ENCODE peak calls at places on chromosomes 11 and 22, in seven cellular contexts. D, K, M, Q, E, V and N are unnamed samples.

GRCh38 chr11:34624069-34624468 is 3.2 kb downstream of the EHF start:
- DNase-seq in D (no peak), K (peak), M (peak), Q (no peak), E (peak), V (no peak), N (no peak)

GRCh38 chr11:128481135-128481534 is 106.2 kb downstream of the ETS1 start:
- DNase-seq in D (no peak), K (no peak), M (no peak), Q (no peak), E (no peak), V (no peak), N (no peak)

GRCh38 chr11:128550261-128550821 is 37.0 kb downstream of the ETS1 start:
- DNase-seq in D (no peak), K (no peak), M (peak), Q (no peak), E (no peak), V (no peak), N (no peak)

GRCh38 chr11:92240946-92241345 is 16.3 kb downstream of the FAT3 start:
- DNase-seq in D (no peak), K (no peak), M (no peak), Q (no peak), E (no peak), V (no peak), N (no peak)

GRCh38 chr11:113974741-113975470 is at the start of gene HTR3A:
- DNase-seq in D (peak), K (peak), M (no peak), Q (peak), E (no peak), V (peak), N (no peak)

GRCh38 chr11:89498845-89499448 is 7.8 kb upstream of the NOX4 start:
- DNase-seq in D (no peak), K (no peak), M (no peak), Q (no peak), E (no peak), V (no peak), N (peak)

GRCh38 chr11:111969344-111969743 is 32.2 kb downstream of the DIXDC1 start:
- DNase-seq in D (no peak), K (no peak), M (no peak), Q (no peak), E (no peak), V (no peak), N (no peak)

GRCh38 chr11:20029193-20029592 is 131.1 kb downstream of the DBX1 start:
- DNase-seq in D (no peak), K (no peak), M (no peak), Q (no peak), E (no peak), V (no peak), N (no peak)

GRCh38 chr11:106087815-106088435 is 10.5 kb downstream of the AASDHPPT start:
- DNase-seq in D (peak), K (no peak), M (no peak), Q (peak), E (peak), V (peak), N (peak)

GRCh38 chr22:38657248-38657909 is 941 bp downstream of the CBY1 start:
- DNase-seq in D (peak), K (no peak), M (peak), Q (peak), E (peak), V (no peak), N (no peak)

GRCh38 chr11:87719311-87720073 is 455.8 kb downstream of the RAB38 start:
- DNase-seq in D (no peak), K (no peak), M (no peak), Q (no peak), E (peak), V (no peak), N (no peak)

GRCh38 chr22:39117585-39118191 is 20.6 kb downstream of the APOBEC3H start:
- DNase-seq in D (peak), K (no peak), M (peak), Q (no peak), E (peak), V (no peak), N (peak)

GRCh38 chr22:47073101-47073500 is 310.7 kb downstream of the TBC1D22A start:
- DNase-seq in D (no peak), K (no peak), M (no peak), Q (no peak), E (no peak), V (no peak), N (no peak)

GRCh38 chr11:281486-282161 is 3.4 kb downstream of the NLRP6 start:
- DNase-seq in D (peak), K (no peak), M (no peak), Q (no peak), E (no peak), V (no peak), N (no peak)

GRCh38 chr11:9951714-9952275 is 287.9 kb downstream of the SWAP70 start:
- DNase-seq in D (no peak), K (no peak), M (no peak), Q (no peak), E (no peak), V (peak), N (no peak)

GRCh38 chr11:33310720-33311500 is 53.7 kb downstream of the HIPK3 start:
- DNase-seq in D (no peak), K (no peak), M (no peak), Q (no peak), E (no peak), V (no peak), N (no peak)

GRCh38 chr22:35888181-35888870 is 140.3 kb downstream of the RBFOX2 start:
- DNase-seq in D (no peak), K (no peak), M (no peak), Q (no peak), E (no peak), V (no peak), N (no peak)

GRCh38 chr11:2213890-2214526 is 42.4 kb upstream of the TH start:
- DNase-seq in D (peak), K (no peak), M (peak), Q (no peak), E (no peak), V (no peak), N (no peak)

GRCh38 chr11:9796276-9796675 is 132.4 kb downstream of the SWAP70 start:
- DNase-seq in D (no peak), K (no peak), M (no peak), Q (no peak), E (no peak), V (no peak), N (no peak)

GRCh38 chr22:37258810-37259472 is 14.9 kb upstream of the RAC2 start:
- DNase-seq in D (no peak), K (no peak), M (peak), Q (no peak), E (no peak), V (no peak), N (no peak)

GRCh38 chr22:40593460-40594273 is 42.9 kb downstream of the MRTFA start:
- DNase-seq in D (peak), K (no peak), M (no peak), Q (no peak), E (peak), V (no peak), N (no peak)

GRCh38 chr11:78251083-78251699 is 62.5 kb downstream of the USP35 start:
- DNase-seq in D (peak), K (no peak), M (no peak), Q (no peak), E (no peak), V (no peak), N (no peak)

GRCh38 chr11:82864268-82864667 is 36.0 kb downstream of the PRCP start:
- DNase-seq in D (peak), K (peak), M (peak), Q (peak), E (peak), V (peak), N (no peak)

GRCh38 chr22:29733362-29734322 is 13.8 kb downstream of the CABP7 start:
- DNase-seq in D (no peak), K (no peak), M (no peak), Q (peak), E (no peak), V (no peak), N (no peak)

GRCh38 chr11:10503777-10504176 is 37.2 kb downstream of the RNF141 start:
- DNase-seq in D (no peak), K (no peak), M (no peak), Q (no peak), E (no peak), V (no peak), N (no peak)

GRCh38 chr11:116078101-116078561 is 573.9 kb upstream of the CADM1 start:
- DNase-seq in D (peak), K (no peak), M (no peak), Q (no peak), E (no peak), V (no peak), N (no peak)

GRCh38 chr22:37546436-37547248 is 13.6 kb upstream of the CDC42EP1 start:
- DNase-seq in D (peak), K (peak), M (no peak), Q (no peak), E (no peak), V (peak), N (no peak)

GRCh38 chr22:39374191-39374590 is 24.4 kb downstream of the SYNGR1 start:
- DNase-seq in D (no peak), K (no peak), M (no peak), Q (no peak), E (no peak), V (no peak), N (no peak)

GRCh38 chr11:44804449-44805151 is 77.8 kb downstream of the TSPAN18 start:
- DNase-seq in D (no peak), K (no peak), M (peak), Q (no peak), E (no peak), V (no peak), N (no peak)

GRCh38 chr11:64449381-64450167 is 90.6 kb downstream of the RPS6KA4 start:
- DNase-seq in D (peak), K (peak), M (peak), Q (peak), E (peak), V (peak), N (peak)

GRCh38 chr11:34029176-34029575 is 22.4 kb upstream of the CAPRIN1 start:
- DNase-seq in D (no peak), K (no peak), M (no peak), Q (no peak), E (no peak), V (no peak), N (no peak)

GRCh38 chr22:46068908-46069481 is 81.3 kb upstream of the PPARA start:
- DNase-seq in D (peak), K (peak), M (peak), Q (no peak), E (no peak), V (no peak), N (no peak)
- H3K27ac ChIP-seq in D (peak), K (peak), M (peak), Q (peak), E (no peak), V (peak), N (peak)

DNA sequence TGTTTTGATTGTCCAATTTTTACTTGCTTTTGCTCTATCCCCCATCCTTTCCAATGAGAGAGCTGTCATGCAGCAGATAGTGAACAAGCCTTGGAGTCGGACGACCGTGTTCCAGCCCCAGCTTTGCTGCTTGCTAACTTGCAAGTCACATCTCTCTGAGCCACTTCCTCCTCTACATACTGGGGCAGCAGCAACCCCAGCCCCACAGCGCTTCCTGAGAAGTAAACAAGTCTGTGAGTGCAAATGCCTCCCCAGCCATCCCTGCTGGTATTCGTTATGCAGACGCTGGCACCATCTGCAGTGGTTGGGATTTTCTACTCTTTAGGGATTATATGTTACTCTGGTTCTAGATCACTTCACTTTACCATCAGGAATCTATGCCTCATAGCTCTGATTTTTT is 35.0 kb downstream of the TPBGL start:
- DNase-seq in D (peak), K (no peak), M (peak), Q (no peak), E (peak), V (no peak), N (peak)
- H3K27ac ChIP-seq in D (no peak), K (peak), M (peak), Q (no peak), E (no peak), V (no peak), N (peak)

GRCh38 chr11:46336781-46337180 is 10.5 kb upstream of the DGKZ start:
- DNase-seq in D (no peak), K (peak), M (peak), Q (no peak), E (no peak), V (no peak), N (no peak)

GRCh38 chr11:46338988-46339666 is 8.1 kb upstream of the DGKZ start:
- DNase-seq in D (no peak), K (no peak), M (no peak), Q (no peak), E (no peak), V (peak), N (no peak)

GRCh38 chr11:46337626-46338345 is 9.5 kb upstream of the DGKZ start:
- DNase-seq in D (no peak), K (no peak), M (no peak), Q (no peak), E (no peak), V (no peak), N (no peak)

GRCh38 chr11:46339816-46340215 is 7.4 kb upstream of the DGKZ start:
- DNase-seq in D (no peak), K (no peak), M (no peak), Q (no peak), E (no peak), V (no peak), N (no peak)

GRCh38 chr11:46338636-46338987 is 8.7 kb upstream of the DGKZ start:
- DNase-seq in D (no peak), K (no peak), M (no peak), Q (no peak), E (no peak), V (no peak), N (no peak)
- H3K27ac ChIP-seq in D (no peak), K (peak), M (no peak), Q (peak), E (no peak), V (peak), N (no peak)

DNA sequence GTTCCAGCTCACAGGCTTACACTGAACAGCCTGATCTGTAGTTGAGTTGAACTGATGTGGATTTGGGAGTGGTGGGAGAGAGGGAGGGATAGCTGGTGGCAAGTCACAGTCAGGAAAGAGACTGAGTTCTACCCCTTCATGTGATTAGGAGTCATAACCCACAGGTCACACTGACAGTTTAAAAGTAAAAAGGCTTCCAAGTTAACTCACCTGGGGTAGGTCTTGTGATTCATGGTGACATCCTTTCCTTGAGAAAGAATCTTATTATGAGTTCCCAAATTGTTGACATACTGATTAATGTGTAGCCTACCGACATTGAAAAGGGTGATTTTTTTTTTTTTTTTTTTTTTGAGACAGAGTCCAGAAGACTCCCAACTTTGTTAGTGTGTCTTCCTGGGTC is 5.4 kb downstream of the IZUMO1R start:
- DNase-seq in D (no peak), K (no peak), M (no peak), Q (no peak), E (no peak), V (no peak), N (no peak)
- H3K27ac ChIP-seq in D (no peak), K (no peak), M (no peak), Q (no peak), E (no peak), V (no peak), N (no peak)

GRCh38 chr11:97290444-97291041 is 900.7 kb downstream of the JRKL start:
- DNase-seq in D (no peak), K (no peak), M (no peak), Q (no peak), E (no peak), V (no peak), N (no peak)
- H3K27ac ChIP-seq in D (no peak), K (no peak), M (no peak), Q (no peak), E (no peak), V (no peak), N (no peak)

GRCh38 chr11:121340010-121340580 is 47.5 kb downstream of the SC5D start:
- DNase-seq in D (no peak), K (no peak), M (no peak), Q (no peak), E (no peak), V (no peak), N (no peak)

GRCh38 chr11:121337740-121338272 is 45.2 kb downstream of the SC5D start:
- DNase-seq in D (peak), K (no peak), M (no peak), Q (no peak), E (peak), V (peak), N (no peak)

GRCh38 chr11:121338536-121338935 is 46.0 kb downstream of the SC5D start:
- DNase-seq in D (no peak), K (no peak), M (no peak), Q (no peak), E (no peak), V (no peak), N (no peak)

GRCh38 chr11:121344824-121345223 is 52.3 kb downstream of the SC5D start:
- DNase-seq in D (no peak), K (no peak), M (no peak), Q (no peak), E (no peak), V (no peak), N (no peak)

GRCh38 chr11:121341609-121342008 is 49.0 kb downstream of the SC5D start:
- DNase-seq in D (no peak), K (no peak), M (no peak), Q (no peak), E (no peak), V (no peak), N (no peak)
- H3K27ac ChIP-seq in D (no peak), K (no peak), M (no peak), Q (no peak), E (no peak), V (no peak), N (no peak)